ENCODE peak calls at places on chromosome 11, in five cellular contexts. S, Y, Z, P and W are unnamed samples.
A peak's percentile ranks its signal among the peaks of the same experiment; 100 is the strongest.

GRCh38 chr11:104713366-104713765 is 184.9 kb downstream of the CASP12 start:
- DNase-seq in S (peak; percentile 62), Y (no peak), Z (no peak), P (no peak), W (no peak)

GRCh38 chr11:71342951-71343827 is 90.8 kb upstream of the SHANK2 start:
- DNase-seq in S (no peak), Y (peak; percentile 66), Z (peak; percentile 45), P (peak; percentile 63), W (peak; percentile 54)

GRCh38 chr11:114616516-114616915 is 20.9 kb upstream of the NXPE4 start:
- DNase-seq in S (no peak), Y (no peak), Z (no peak), P (no peak), W (no peak)

GRCh38 chr11:130407978-130408377 is 20.4 kb downstream of the ADAMTS8 start:
- DNase-seq in S (peak; percentile 67), Y (no peak), Z (peak; percentile 39), P (no peak), W (no peak)

GRCh38 chr11:110425751-110426545 is 3.8 kb upstream of the FDX1 start:
- DNase-seq in S (peak; percentile 83), Y (no peak), Z (no peak), P (no peak), W (no peak)

GRCh38 chr11:2290351-2290841 is 11.3 kb downstream of the C11orf21 start:
- DNase-seq in S (no peak), Y (peak; percentile 4), Z (no peak), P (no peak), W (no peak)

GRCh38 chr11:111176603-111177002 is 68.9 kb upstream of the POU2AF2 start:
- DNase-seq in S (no peak), Y (no peak), Z (no peak), P (no peak), W (no peak)

GRCh38 chr11:27296406-27296994 is 66.5 kb downstream of the CCDC34 start:
- DNase-seq in S (peak; percentile 75), Y (no peak), Z (no peak), P (no peak), W (no peak)

GRCh38 chr11:124751391-124751740 is 689 bp downstream of the VSIG2 start:
- DNase-seq in S (no peak), Y (no peak), Z (no peak), P (no peak), W (no peak)

GRCh38 chr11:74443071-74443864 is 24.1 kb downstream of the KCNE3 start:
- DNase-seq in S (peak; percentile 45), Y (no peak), Z (peak; percentile 46), P (no peak), W (no peak)

GRCh38 chr11:83778598-83778997 is 492.4 kb upstream of the CCDC90B start:
- DNase-seq in S (peak; percentile 10), Y (no peak), Z (no peak), P (no peak), W (no peak)

GRCh38 chr11:65851083-65851579 is 6.8 kb downstream of the CFL1 start:
- DNase-seq in S (no peak), Y (no peak), Z (no peak), P (no peak), W (no peak)

GRCh38 chr11:94576306-94576705 is 9.1 kb downstream of the PIWIL4 start:
- DNase-seq in S (no peak), Y (no peak), Z (no peak), P (no peak), W (no peak)

GRCh38 chr11:104043137-104043536 is 6.7 kb downstream of the DDI1 start:
- DNase-seq in S (peak; percentile 22), Y (no peak), Z (no peak), P (no peak), W (no peak)

GRCh38 chr11:7413961-7414728 is 71.2 kb upstream of the OLFML1 start:
- DNase-seq in S (no peak), Y (no peak), Z (no peak), P (no peak), W (no peak)

GRCh38 chr11:92226331-92227232 is 2.0 kb downstream of the FAT3 start:
- DNase-seq in S (peak; percentile 27), Y (peak; percentile 55), Z (no peak), P (peak; percentile 75), W (peak; percentile 26)

GRCh38 chr11:92224394-92225205 is at the start of gene FAT3:
- DNase-seq in S (peak; percentile 80), Y (peak; percentile 62), Z (no peak), P (peak; percentile 81), W (peak; percentile 53)

GRCh38 chr11:92227233-92227593 is 2.6 kb downstream of the FAT3 start:
- DNase-seq in S (no peak), Y (peak; percentile 6), Z (no peak), P (no peak), W (no peak)

GRCh38 chr11:92225206-92225562 is 566 bp downstream of the FAT3 start:
- DNase-seq in S (no peak), Y (peak; percentile 28), Z (no peak), P (peak; percentile 59), W (no peak)

GRCh38 chr11:92225563-92226308 is 1.1 kb downstream of the FAT3 start:
- DNase-seq in S (no peak), Y (peak; percentile 42), Z (no peak), P (peak; percentile 68), W (peak; percentile 15)
- TF ChIP-seq CTCF in S (peak; percentile 12), Y (no peak), Z (no peak), P (no peak), W (peak; percentile 11)

GRCh38 chr11:96155627-96156378 is 187.2 kb downstream of the MAML2 start:
- DNase-seq in S (peak; percentile 98), Y (no peak), Z (peak; percentile 53), P (no peak), W (no peak)
- TF ChIP-seq CTCF in S (peak; percentile 42), Y (no peak), Z (no peak), P (no peak), W (no peak)

DNA sequence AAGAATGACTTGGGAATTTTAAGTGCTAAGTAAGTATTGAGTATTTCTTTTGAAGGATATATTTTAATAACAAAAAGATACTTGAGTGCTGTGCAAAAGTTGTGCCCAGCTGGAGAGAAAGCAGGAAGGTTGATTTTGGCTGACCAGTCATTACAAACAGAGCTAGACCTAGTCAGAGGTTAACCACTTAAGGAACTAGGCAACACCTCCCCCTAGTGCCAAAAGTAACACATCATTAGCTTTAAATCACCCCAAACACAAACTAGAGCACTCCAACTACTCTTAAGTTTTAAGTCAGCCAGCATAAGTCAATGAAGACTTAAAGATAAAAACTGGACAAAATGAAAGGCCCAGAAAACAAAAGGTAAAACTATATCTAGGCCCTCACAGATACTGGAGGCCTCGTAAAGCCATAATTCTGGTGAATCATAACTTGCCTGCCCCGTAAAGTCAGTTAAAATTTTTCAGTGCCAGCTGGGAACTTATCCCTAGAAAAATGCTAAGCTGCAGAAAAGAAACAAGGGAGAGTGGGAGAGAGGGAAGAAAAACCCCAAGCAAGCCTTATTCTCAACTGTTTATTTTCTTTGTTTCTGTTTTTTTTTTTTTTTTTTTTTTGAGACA is 4.6 kb downstream of the TMEM9B start:
- DNase-seq in S (peak; percentile 80), Y (peak; percentile 40), Z (peak; percentile 46), P (peak; percentile 28), W (no peak)
- TF ChIP-seq CTCF in S (peak; percentile 55), Y (no peak), Z (peak; percentile 36), P (peak; percentile 63), W (peak; percentile 64)

GRCh38 chr11:117824571-117825537 is at the start of gene FXYD2:
- DNase-seq in S (no peak), Y (no peak), Z (no peak), P (no peak), W (no peak)

GRCh38 chr11:117822031-117822521 is 2.5 kb downstream of the FXYD2 start:
- DNase-seq in S (no peak), Y (peak; percentile 56), Z (no peak), P (peak; percentile 62), W (no peak)

GRCh38 chr11:117822522-117823033 is 2.0 kb downstream of the FXYD2 start:
- DNase-seq in S (no peak), Y (no peak), Z (no peak), P (no peak), W (no peak)

GRCh38 chr11:117823941-117824420 is 563 bp downstream of the FXYD2 start:
- DNase-seq in S (peak; percentile 33), Y (no peak), Z (peak; percentile 60), P (no peak), W (no peak)

GRCh38 chr11:117823294-117823940 is 1.1 kb downstream of the FXYD2 start:
- DNase-seq in S (no peak), Y (no peak), Z (no peak), P (no peak), W (no peak)
- TF ChIP-seq CTCF in S (no peak), Y (no peak), Z (no peak), P (peak; percentile 35), W (peak; percentile 38)

GRCh38 chr11:15493921-15494630 is 379.4 kb downstream of the INSC start:
- DNase-seq in S (peak; percentile 10), Y (no peak), Z (no peak), P (no peak), W (no peak)
- TF ChIP-seq CTCF in S (no peak), Y (no peak), Z (no peak), P (no peak), W (no peak)

GRCh38 chr11:69912911-69913451 is 93.8 kb upstream of the FGF3 start:
- DNase-seq in S (no peak), Y (no peak), Z (no peak), P (peak; percentile 7), W (no peak)
- TF ChIP-seq CTCF in S (peak; percentile 15), Y (no peak), Z (no peak), P (no peak), W (peak; percentile 16)

GRCh38 chr11:99739464-99740089 is 718.8 kb downstream of the CNTN5 start:
- DNase-seq in S (peak; percentile 15), Y (peak; percentile 40), Z (no peak), P (peak; percentile 36), W (no peak)
- TF ChIP-seq CTCF in S (peak; percentile 44), Y (peak; percentile 79), Z (no peak), P (peak; percentile 74), W (peak; percentile 85)

GRCh38 chr11:9530020-9530628 is 43.3 kb upstream of the WEE1 start:
- DNase-seq in S (no peak), Y (no peak), Z (no peak), P (no peak), W (no peak)

GRCh38 chr11:9533053-9533452 is 40.4 kb upstream of the WEE1 start:
- DNase-seq in S (no peak), Y (no peak), Z (no peak), P (no peak), W (no peak)

GRCh38 chr11:9529333-9529648 is 44.2 kb upstream of the WEE1 start:
- DNase-seq in S (peak; percentile 12), Y (no peak), Z (peak; percentile 29), P (no peak), W (no peak)

GRCh38 chr11:9528573-9529332 is 44.7 kb upstream of the WEE1 start:
- DNase-seq in S (no peak), Y (no peak), Z (no peak), P (no peak), W (no peak)

GRCh38 chr11:9530901-9531625 is 42.4 kb upstream of the WEE1 start:
- DNase-seq in S (no peak), Y (no peak), Z (no peak), P (no peak), W (no peak)
- TF ChIP-seq CTCF in S (no peak), Y (no peak), Z (no peak), P (no peak), W (no peak)